ENCODE peak calls at places on chromosome 3, in eight cellular contexts. J is NCI-H748 treated with DMSO at 0.1 percent for 48 hours, D is transverse colon, A is brain microvascular endothelial cell, I is osteocyte, B is hippocampal formation, G is caudate nucleus, T is cardiac septum. Q is an unnamed sample.

GRCh38 chr3:114823061-114823460 is 324.0 kb downstream of the ZBTB20 start:
- DNase-seq in B (no peak), G (no peak), I (no peak), D (no peak), T (no peak), A (no peak), J (no peak), Q (no peak)

GRCh38 chr3:187878776-187879524 is 133.7 kb upstream of the BCL6 start:
- DNase-seq in D (no peak), J (no peak), I (no peak), A (peak), B (no peak), G (no peak), T (no peak), Q (peak)

GRCh38 chr3:58532794-58533220 is 4.2 kb downstream of the ACOX2 start:
- DNase-seq in T (peak), D (peak), B (peak), A (peak), I (peak), G (peak), J (no peak), Q (no peak)

GRCh38 chr3:31423522-31423921 is 109.2 kb upstream of the STT3B start:
- DNase-seq in D (no peak), I (no peak), B (no peak), A (peak), G (no peak), J (no peak), T (no peak), Q (no peak)

GRCh38 chr3:143334231-143334630 is 214.7 kb downstream of the CHST2 start:
- DNase-seq in G (no peak), T (no peak), D (no peak), J (no peak), B (no peak), I (no peak), A (peak), Q (no peak)

GRCh38 chr3:146313411-146314111 is 62.7 kb upstream of the PLSCR4 start:
- DNase-seq in D (no peak), I (no peak), T (no peak), G (no peak), A (peak), B (no peak), J (no peak), Q (peak)

GRCh38 chr3:53599780-53600179 is 105.4 kb downstream of the CACNA1D start:
- DNase-seq in A (no peak), J (no peak), B (no peak), T (no peak), G (no peak), D (no peak), I (no peak), Q (no peak)

GRCh38 chr3:170327040-170327808 is 30.3 kb upstream of the SKIL start:
- DNase-seq in B (no peak), G (no peak), D (no peak), T (no peak), A (no peak), J (no peak), I (peak), Q (no peak)

GRCh38 chr3:121072128-121072527 is 164.1 kb downstream of the STXBP5L start:
- DNase-seq in I (no peak), A (no peak), T (no peak), D (no peak), B (no peak), J (no peak), G (no peak), Q (no peak)

Q was measured in AG09309.